ENCODE peak calls at places on chromosome 17, in four cellular contexts. S is A549, C is HepG2, R is K562. E is an unnamed sample.

GRCh38 chr17:31489295-31490018 is 98.0 kb downstream of the RAB11FIP4 start:
- DNase-seq in C (peak; percentile 72), S (no peak), R (peak; percentile 86), E (no peak)

GRCh38 chr17:18855831-18856624 is 1.9 kb upstream of the PRPSAP2 start:
- DNase-seq in S (peak; percentile 97), R (peak; percentile 87), C (peak; percentile 91), E (peak; percentile 80)

GRCh38 chr17:4534928-4535666 is 20.1 kb downstream of the MYBBP1A start:
- DNase-seq in R (no peak), S (no peak), C (no peak), E (no peak)

GRCh38 chr17:76150712-76151622 is 9.9 kb upstream of the FOXJ1 start:
- DNase-seq in R (no peak), S (no peak), C (no peak), E (no peak)

GRCh38 chr17:63998050-63998720 is at the start of gene PRR29:
- DNase-seq in C (peak; percentile 66), R (peak; percentile 92), S (peak; percentile 95), E (no peak)

GRCh38 chr17:29594441-29595090 is 1.6 kb downstream of the ANKRD13B start:
- DNase-seq in S (no peak), R (no peak), C (no peak), E (no peak)

GRCh38 chr17:60147553-60148241 is 2.1 kb upstream of the CA4 start:
- DNase-seq in R (no peak), C (no peak), S (no peak), E (no peak)

GRCh38 chr17:31388770-31389672 is 2.5 kb upstream of the RAB11FIP4 start:
- DNase-seq in C (no peak), R (peak; percentile 74), S (peak; percentile 82), E (no peak)

GRCh38 chr17:5610956-5611355 is 26.6 kb upstream of the NLRP1 start:
- DNase-seq in S (no peak), C (no peak), R (no peak), E (no peak)

GRCh38 chr17:77875051-77875780 is 83.3 kb upstream of the TNRC6C start:
- DNase-seq in S (no peak), R (no peak), C (no peak), E (no peak)

GRCh38 chr17:332023-332422 is 20.6 kb downstream of the RPH3AL start:
- DNase-seq in S (no peak), C (no peak), R (no peak), E (no peak)

GRCh38 chr17:58312021-58312630 is 16.5 kb downstream of the TSPOAP1 start:
- DNase-seq in S (no peak), C (no peak), R (no peak), E (no peak)

GRCh38 chr17:83127431-83128160 is 48.2 kb downstream of the METRNL start:
- DNase-seq in R (no peak), S (no peak), C (no peak), E (no peak)

GRCh38 chr17:67441052-67441738 is 64.1 kb downstream of the PITPNC1 start:
- DNase-seq in C (peak; percentile 38), S (peak; percentile 81), R (no peak), E (no peak)

GRCh38 chr17:8681175-8681949 is 50.8 kb upstream of the MYH10 start:
- DNase-seq in R (no peak), S (no peak), C (no peak), E (no peak)

GRCh38 chr17:78993241-78993956 is 13.7 kb upstream of the LGALS3BP start:
- DNase-seq in C (peak; percentile 48), R (peak; percentile 62), S (peak; percentile 78), E (no peak)

GRCh38 chr17:5237541-5238016 is 2.9 kb upstream of the SCIMP start:
- DNase-seq in S (peak; percentile 77), C (peak; percentile 81), R (peak; percentile 77), E (peak; percentile 93)

GRCh38 chr17:68290268-68290954 is 516 bp downstream of the SLC16A6 start:
- DNase-seq in C (no peak), R (no peak), S (no peak), E (no peak)

GRCh38 chr17:18937981-18938691 is 13.8 kb upstream of the SLC5A10 start:
- DNase-seq in C (peak; percentile 56), S (no peak), R (no peak), E (no peak)

GRCh38 chr17:57926723-57927047 is 28.5 kb downstream of the CUEDC1 start:
- DNase-seq in S (no peak), C (no peak), R (no peak), E (no peak)

GRCh38 chr17:80938556-80938955 is 53.1 kb upstream of the CHMP6 start:
- DNase-seq in S (no peak), C (no peak), R (no peak), E (no peak)

GRCh38 chr17:76585649-76586593 is at the start of gene ST6GALNAC2:
- DNase-seq in C (peak; percentile 66), R (no peak), S (peak; percentile 70), E (no peak)

GRCh38 chr17:65278050-65278819 is 141.1 kb downstream of the RGS9 start:
- DNase-seq in C (peak; percentile 70), R (peak; percentile 70), S (peak; percentile 87), E (no peak)

GRCh38 chr17:48012151-48012520 is 25.5 kb downstream of the COPZ2 start:
- DNase-seq in C (no peak), S (no peak), R (peak; percentile 78), E (no peak)

GRCh38 chr17:16953841-16954240 is 18.1 kb downstream of the TNFRSF13B start:
- DNase-seq in C (no peak), S (no peak), R (no peak), E (no peak)

GRCh38 chr17:6163632-6164319 is 93.6 kb downstream of the WSCD1 start:
- DNase-seq in C (no peak), R (no peak), S (no peak), E (no peak)

GRCh38 chr17:75752405-75753192 is 12.4 kb downstream of the GALK1 start:
- DNase-seq in C (no peak), S (no peak), R (no peak), E (no peak)

GRCh38 chr17:46771601-46772012 is 46.9 kb downstream of the WNT3 start:
- DNase-seq in R (peak; percentile 83), S (no peak), C (no peak), E (no peak)
- TF ChIP-seq SMC3 in R (no peak), S (no peak), C (no peak), E (no peak)

GRCh38 chr17:50248255-50248654 is 26.0 kb upstream of the TMEM92 start:
- DNase-seq in S (no peak), C (no peak), R (no peak), E (no peak)

GRCh38 chr17:50244771-50245170 is 29.5 kb upstream of the TMEM92 start:
- DNase-seq in C (no peak), S (no peak), R (no peak), E (no peak)

GRCh38 chr17:50249887-50250286 is 24.4 kb upstream of the TMEM92 start:
- DNase-seq in S (no peak), C (no peak), R (no peak), E (no peak)
- TF ChIP-seq CHD4 in S (no peak), C (no peak), R (no peak), E (no peak)

GRCh38 chr17:50177476-50177875 is 11.7 kb downstream of the SGCA start:
- DNase-seq in S (no peak), C (no peak), R (no peak), E (no peak)
- TF ChIP-seq SMC3 in S (no peak), C (no peak), R (no peak), E (no peak)

DNA sequence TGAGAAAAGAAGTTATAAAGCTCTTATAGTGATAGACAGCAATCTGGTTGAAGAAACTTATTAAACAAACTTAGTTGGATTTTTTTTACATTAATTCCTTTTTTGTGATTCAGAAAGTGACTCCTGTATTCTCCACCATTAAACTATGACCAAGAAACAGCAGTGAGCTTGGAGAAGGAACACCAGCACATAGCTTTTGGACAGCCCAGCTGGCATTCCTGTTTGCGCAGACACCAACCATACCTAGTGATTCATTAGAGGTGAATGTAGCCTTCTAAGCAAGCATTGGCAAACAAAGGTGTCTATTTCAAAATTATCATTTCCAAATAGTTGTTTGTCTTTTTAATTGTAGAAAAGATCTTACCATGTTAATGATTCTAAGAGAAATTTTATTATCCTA is 94.4 kb downstream of the STXBP4 start:
- DNase-seq in C (no peak), S (no peak), R (no peak), E (no peak)
- TF ChIP-seq CHD4 in C (no peak), S (no peak), R (no peak), E (no peak)